ENCODE peak calls at places on chromosomes 2 and 18, in four cellular contexts. D is body of pancreas, M is tibial artery, O is hepatocyte. Z is an unnamed sample.

GRCh38 chr2:166625670-166626069 is 131.6 kb upstream of the SCN7A start:
- DNase-seq in D (no peak), M (no peak), O (no peak), Z (no peak)

GRCh38 chr2:70403267-70404053 is 101.6 kb upstream of the FAM136A start:
- DNase-seq in D (no peak), M (no peak), O (no peak), Z (peak; percentile 80)

GRCh38 chr18:44651453-44651852 is 29.2 kb upstream of the SETBP1 start:
- DNase-seq in D (no peak), M (no peak), O (peak; percentile 39), Z (no peak)

GRCh38 chr2:112821142-112821541 is 15.4 kb downstream of the IL1B start:
- DNase-seq in D (no peak), M (no peak), O (no peak), Z (no peak)

GRCh38 chr18:57087985-57088384 is 58.9 kb upstream of the BOD1L2 start:
- DNase-seq in D (no peak), M (no peak), O (peak; percentile 31), Z (no peak)

GRCh38 chr2:230881840-230882239 is 17.1 kb downstream of the ITM2C start:
- DNase-seq in D (no peak), M (peak; percentile 3), O (no peak), Z (peak; percentile 32)

GRCh38 chr2:9345997-9346396 is 77.3 kb downstream of the ITGB1BP1 start:
- DNase-seq in D (no peak), M (no peak), O (no peak), Z (no peak)

GRCh38 chr2:97706708-97707345 is 6.5 kb upstream of the ZAP70 start:
- DNase-seq in D (no peak), M (no peak), O (peak; percentile 2), Z (no peak)

GRCh38 chr2:74849228-74849892 is 15.4 kb downstream of the HK2 start:
- DNase-seq in D (no peak), M (no peak), O (no peak), Z (peak; percentile 71)

GRCh38 chr18:12589419-12589818 is 68.5 kb downstream of the SPIRE1 start:
- DNase-seq in D (peak; percentile 19), M (no peak), O (no peak), Z (no peak)

GRCh38 chr2:133414486-133415209 is 153.6 kb downstream of the NCKAP5 start:
- DNase-seq in D (no peak), M (no peak), O (no peak), Z (peak; percentile 26)

GRCh38 chr2:61266653-61267505 is 104.9 kb downstream of the C2orf74 start:
- DNase-seq in D (no peak), M (no peak), O (peak; percentile 23), Z (no peak)
- H3K36me3 ChIP-seq in D (no peaks in the 10 kb centered on the region), M (peaks cover 39% of the 10 kb centered on the region), O (no peaks in the 10 kb centered on the region), Z (no peaks in the 10 kb centered on the region)

GRCh38 chr2:16553222-16553621 is 112.4 kb downstream of the CYRIA start:
- DNase-seq in D (peak; percentile 28), M (no peak), O (peak; percentile 68), Z (peak; percentile 61)
- TF ChIP-seq CTCF in D (peak; percentile 58), M (peak; percentile 31), O (peak; percentile 56), Z (peak; percentile 23)

DNA sequence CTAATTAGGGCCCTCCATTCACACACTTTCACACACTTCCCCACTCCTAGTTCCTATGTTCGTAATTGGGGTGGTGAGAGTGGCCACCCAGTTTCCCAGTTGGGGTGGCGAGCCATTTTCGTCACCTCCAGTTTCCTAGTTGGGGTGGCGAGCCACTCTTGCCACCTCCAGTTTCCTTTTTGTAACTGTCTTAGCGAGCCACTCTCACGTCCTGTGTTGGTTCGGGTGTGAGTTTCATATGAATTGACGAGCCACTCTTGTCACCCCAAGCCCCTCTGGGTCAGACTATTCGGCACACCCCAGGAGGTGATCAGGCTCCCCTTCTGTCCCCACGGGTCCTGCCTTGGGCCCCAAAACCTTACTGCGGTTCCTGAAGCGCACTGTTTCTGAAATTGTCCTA is 14.0 kb downstream of the CYP20A1 start:
- DNase-seq in D (no peak), M (no peak), O (no peak), Z (no peak)
- H3K36me3 ChIP-seq in D (no peaks in the 10 kb centered on the region), M (peaks cover 33% of the 10 kb centered on the region), O (no peaks in the 10 kb centered on the region), Z (peaks cover 8% of the 10 kb centered on the region)

DNA sequence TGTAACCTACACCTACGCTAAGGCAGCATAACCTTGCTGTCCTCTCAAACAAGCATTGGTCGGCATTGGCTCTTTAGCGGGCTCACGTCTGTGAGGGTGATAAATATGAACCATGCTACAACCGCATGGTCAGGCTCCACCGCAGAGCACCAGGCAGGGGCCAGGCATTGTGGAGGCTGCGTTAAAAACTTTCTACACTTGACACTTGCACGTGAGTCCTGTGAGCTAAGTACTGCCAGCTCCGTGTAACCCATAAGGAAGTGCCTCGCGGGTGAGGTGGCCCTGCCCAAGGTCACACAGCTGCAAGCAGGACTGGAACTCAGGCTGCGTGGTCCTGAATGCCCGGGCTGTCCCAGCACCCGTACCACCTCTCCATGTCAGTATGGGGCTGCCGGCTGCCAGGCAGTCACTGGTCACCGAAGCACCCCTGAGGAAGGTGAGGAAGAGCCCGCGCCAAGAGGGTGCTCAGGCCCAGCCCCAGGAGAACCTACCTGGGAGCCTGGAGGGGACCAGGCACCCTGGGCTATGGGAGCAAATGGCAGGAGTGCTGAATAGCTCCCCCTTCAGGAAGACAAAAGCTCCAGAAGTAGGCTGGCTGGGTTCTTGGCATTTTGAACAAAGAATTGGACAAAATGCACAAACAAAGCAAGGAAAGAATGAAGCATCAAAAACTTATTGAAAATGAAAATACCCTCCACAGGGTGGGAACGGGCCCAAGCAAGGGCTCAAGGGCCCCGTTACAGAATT is 271.1 kb upstream of the RAB6C start:
- DNase-seq in D (no peak), M (no peak), O (no peak), Z (no peak)
- TF ChIP-seq CTCF in D (no peak), M (no peak), O (no peak), Z (no peak)

DNA sequence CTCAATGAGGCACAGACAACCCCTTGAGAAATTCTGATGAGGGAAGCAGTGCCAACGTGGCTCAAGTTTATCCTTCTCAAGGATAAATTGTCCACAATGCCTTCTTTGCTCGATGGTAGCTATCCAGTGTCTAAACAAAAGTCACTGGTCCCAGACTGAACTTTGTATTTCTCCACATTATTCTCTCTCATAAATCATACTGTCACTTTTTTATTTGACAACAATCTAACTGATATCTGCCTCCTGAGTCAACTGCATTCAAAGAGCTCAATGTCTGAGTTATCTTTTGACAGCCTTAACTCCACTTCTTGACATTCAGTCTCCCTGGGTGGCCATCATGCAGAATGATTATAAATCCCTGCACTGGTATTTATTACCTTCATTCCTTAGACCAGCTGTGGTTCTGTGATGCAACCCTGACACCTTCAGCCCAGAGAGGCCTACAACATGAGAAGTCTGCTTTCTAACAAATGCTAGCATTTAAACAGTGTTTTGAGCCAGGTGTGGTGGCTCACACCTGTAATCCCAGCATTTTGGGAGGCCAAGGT is 38.2 kb downstream of the IMMT start:
- DNase-seq in D (no peak), M (no peak), O (peak; percentile 58), Z (no peak)
- H3K36me3 ChIP-seq in D (peaks cover 4% of the 10 kb centered on the region), M (peaks cover 60% of the 10 kb centered on the region), O (no peaks in the 10 kb centered on the region), Z (peaks cover 7% of the 10 kb centered on the region)

GRCh38 chr18:8402237-8402636 is 207.0 kb upstream of the RAB12 start:
- DNase-seq in D (no peak), M (no peak), O (no peak), Z (no peak)
- TF ChIP-seq CTCF in D (no peak), M (no peak), O (no peak), Z (no peak)